ENCODE peak calls at places on chromosomes 4 and X, in four cellular contexts. G, B, F and Y are unnamed samples.

GRCh38 chr4:138602664-138603063 is 360.5 kb upstream of the SLC7A11 start:
- DNase-seq in F (no peak), G (no peak), B (peak), Y (no peak)

GRCh38 chr4:16443504-16444088 is 217.3 kb upstream of the TAPT1 start:
- DNase-seq in G (no peak), B (peak), F (peak), Y (no peak)

GRCh38 chrX:39137363-39137954 is 336.2 kb downstream of the MID1IP1 start:
- DNase-seq in B (no peak), F (no peak), G (no peak), Y (no peak)

GRCh38 chr4:40176602-40177001 is 20.2 kb upstream of the RHOH start:
- DNase-seq in B (peak), F (no peak), G (no peak), Y (no peak)

GRCh38 chrX:154074199-154074598 is 23.3 kb downstream of the MECP2 start:
- DNase-seq in G (no peak), F (no peak), B (peak), Y (no peak)

GRCh38 chrX:136779346-136779781 is 1.4 kb downstream of the ARHGEF6 start:
- DNase-seq in B (no peak), F (no peak), G (no peak), Y (no peak)

GRCh38 chr4:130747842-130748241 is 1651.9 kb downstream of the C4orf33 start:
- DNase-seq in F (no peak), B (no peak), G (no peak), Y (no peak)

GRCh38 chrX:14698770-14699169 is 169.4 kb downstream of the GLRA2 start:
- DNase-seq in G (no peak), F (no peak), B (no peak), Y (no peak)

GRCh38 chr4:183401473-183401872 is 43.0 kb upstream of the CDKN2AIP start:
- DNase-seq in F (no peak), B (no peak), G (no peak), Y (no peak)

GRCh38 chrX:39519566-39520301 is 578.0 kb downstream of the BCOR start:
- DNase-seq in F (peak), B (no peak), G (no peak), Y (peak)